ENCODE peak calls at places on chromosome 14, in five cellular contexts. One of them, this sample, is unnamed.

GRCh38 chr14:37197421-37198272 is at the start of gene MIPOL1:
- DNase-seq in tibial artery: peak; percentile 73
- DNase-seq in lower lobe of right lung: peak; percentile 88
- DNase-seq in RWPE1: peak; percentile 81
- DNase-seq in HFFc6: peak; percentile 82
- DNase-seq in this sample: peak; percentile 91

GRCh38 chr14:31530136-31530535 is 31.1 kb upstream of the NUBPL start:
- DNase-seq in tibial artery: no peak
- DNase-seq in lower lobe of right lung: no peak
- DNase-seq in RWPE1: no peak
- DNase-seq in HFFc6: no peak
- DNase-seq in this sample: peak; percentile 17

GRCh38 chr14:22986508-22987054 is 4.2 kb upstream of the AJUBA start:
- DNase-seq in tibial artery: peak; percentile 90
- DNase-seq in lower lobe of right lung: peak; percentile 87
- DNase-seq in RWPE1: peak; percentile 75
- DNase-seq in HFFc6: peak; percentile 81
- DNase-seq in this sample: peak; percentile 93

GRCh38 chr14:61940669-61941420 is 178.6 kb downstream of the SNAPC1 start:
- DNase-seq in tibial artery: no peak
- DNase-seq in lower lobe of right lung: no peak
- DNase-seq in RWPE1: no peak
- DNase-seq in HFFc6: no peak
- DNase-seq in this sample: no peak

GRCh38 chr14:39988939-39989338 is 556.7 kb upstream of the FBXO33 start:
- DNase-seq in tibial artery: no peak
- DNase-seq in lower lobe of right lung: no peak
- DNase-seq in RWPE1: peak; percentile 1
- DNase-seq in HFFc6: no peak
- DNase-seq in this sample: peak; percentile 57

GRCh38 chr14:22622220-22622619 is 21.9 kb downstream of the OR6J1 start:
- DNase-seq in tibial artery: no peak
- DNase-seq in lower lobe of right lung: no peak
- DNase-seq in RWPE1: no peak
- DNase-seq in HFFc6: peak; percentile 38
- DNase-seq in this sample: peak; percentile 22

GRCh38 chr14:60933920-60934655 is 46.8 kb downstream of the TRMT5 start:
- DNase-seq in tibial artery: no peak
- DNase-seq in lower lobe of right lung: no peak
- DNase-seq in RWPE1: no peak
- DNase-seq in HFFc6: no peak
- DNase-seq in this sample: no peak

GRCh38 chr14:60175255-60175902 is 10.2 kb upstream of the DHRS7 start:
- DNase-seq in tibial artery: no peak
- DNase-seq in lower lobe of right lung: no peak
- DNase-seq in RWPE1: peak; percentile 56
- DNase-seq in HFFc6: peak; percentile 36
- DNase-seq in this sample: no peak

GRCh38 chr14:99273724-99274345 is 1.8 kb upstream of the BCL11B start:
- DNase-seq in tibial artery: no peak
- DNase-seq in lower lobe of right lung: no peak
- DNase-seq in RWPE1: peak; percentile 16
- DNase-seq in HFFc6: no peak
- DNase-seq in this sample: no peak

GRCh38 chr14:22870811-22871199 is 735 bp upstream of the LRP10 start:
- DNase-seq in tibial artery: no peak
- DNase-seq in lower lobe of right lung: no peak
- DNase-seq in RWPE1: no peak
- DNase-seq in HFFc6: no peak
- DNase-seq in this sample: no peak

GRCh38 chr14:58535084-58535483 is 102.7 kb upstream of the DACT1 start:
- DNase-seq in tibial artery: no peak
- DNase-seq in lower lobe of right lung: no peak
- DNase-seq in RWPE1: no peak
- DNase-seq in HFFc6: no peak
- DNase-seq in this sample: peak; percentile 75

GRCh38 chr14:99658218-99658617 is 13.3 kb downstream of the HHIPL1 start:
- DNase-seq in tibial artery: no peak
- DNase-seq in lower lobe of right lung: no peak
- DNase-seq in RWPE1: no peak
- DNase-seq in HFFc6: no peak
- DNase-seq in this sample: no peak

GRCh38 chr14:65290830-65291229 is 121.7 kb upstream of the FUT8 start:
- DNase-seq in tibial artery: no peak
- DNase-seq in lower lobe of right lung: no peak
- DNase-seq in RWPE1: peak; percentile 85
- DNase-seq in HFFc6: peak; percentile 80
- DNase-seq in this sample: peak; percentile 93

GRCh38 chr14:96038558-96038919 is 623 bp upstream of the C14orf132 start:
- DNase-seq in tibial artery: no peak
- DNase-seq in lower lobe of right lung: no peak
- DNase-seq in RWPE1: no peak
- DNase-seq in HFFc6: no peak
- DNase-seq in this sample: no peak

GRCh38 chr14:71103662-71104484 is 196.6 kb downstream of the PCNX1 start:
- DNase-seq in tibial artery: no peak
- DNase-seq in lower lobe of right lung: no peak
- DNase-seq in RWPE1: peak; percentile 57
- DNase-seq in HFFc6: peak; percentile 75
- DNase-seq in this sample: peak; percentile 86

GRCh38 chr14:69690042-69690441 is 76.9 kb upstream of the SRSF5 start:
- DNase-seq in tibial artery: no peak
- DNase-seq in lower lobe of right lung: no peak
- DNase-seq in RWPE1: no peak
- DNase-seq in HFFc6: no peak
- DNase-seq in this sample: no peak

GRCh38 chr14:46322730-46323425 is 328.7 kb downstream of the RPL10L start:
- DNase-seq in tibial artery: no peak
- DNase-seq in lower lobe of right lung: no peak
- DNase-seq in RWPE1: no peak
- DNase-seq in HFFc6: no peak
- DNase-seq in this sample: no peak

GRCh38 chr14:100988956-100989355 is 85.4 kb upstream of the RTL1 start:
- DNase-seq in tibial artery: no peak
- DNase-seq in lower lobe of right lung: no peak
- DNase-seq in RWPE1: no peak
- DNase-seq in HFFc6: no peak
- DNase-seq in this sample: no peak

GRCh38 chr14:74836251-74836957 is 39.5 kb downstream of the PROX2 start:
- DNase-seq in tibial artery: no peak
- DNase-seq in lower lobe of right lung: no peak
- DNase-seq in RWPE1: no peak
- DNase-seq in HFFc6: no peak
- DNase-seq in this sample: no peak

GRCh38 chr14:65258391-65258790 is 154.1 kb upstream of the FUT8 start:
- DNase-seq in tibial artery: no peak
- DNase-seq in lower lobe of right lung: no peak
- DNase-seq in RWPE1: peak; percentile 45
- DNase-seq in HFFc6: peak; percentile 60
- DNase-seq in this sample: peak; percentile 91

GRCh38 chr14:69937367-69937777 is 58.2 kb downstream of the SMOC1 start:
- DNase-seq in tibial artery: no peak
- DNase-seq in lower lobe of right lung: no peak
- DNase-seq in RWPE1: no peak
- DNase-seq in HFFc6: no peak
- DNase-seq in this sample: no peak

GRCh38 chr14:68695326-68695768 is 97.5 kb downstream of the ZFP36L1 start:
- DNase-seq in tibial artery: peak; percentile 84
- DNase-seq in lower lobe of right lung: no peak
- DNase-seq in RWPE1: peak; percentile 100
- DNase-seq in HFFc6: peak; percentile 99
- DNase-seq in this sample: peak; percentile 99

GRCh38 chr14:91088585-91088984 is 25.3 kb upstream of the DGLUCY start:
- DNase-seq in tibial artery: no peak
- DNase-seq in lower lobe of right lung: no peak
- DNase-seq in RWPE1: no peak
- DNase-seq in HFFc6: no peak
- DNase-seq in this sample: no peak

GRCh38 chr14:73886449-73887115 is at the start of gene ZNF410:
- DNase-seq in tibial artery: peak; percentile 94
- DNase-seq in lower lobe of right lung: peak; percentile 97
- DNase-seq in RWPE1: peak; percentile 95
- DNase-seq in HFFc6: peak; percentile 97
- DNase-seq in this sample: peak; percentile 98

GRCh38 chr14:95871531-95871930 is 5.1 kb upstream of the TUNAR start:
- DNase-seq in tibial artery: no peak
- DNase-seq in lower lobe of right lung: no peak
- DNase-seq in RWPE1: no peak
- DNase-seq in HFFc6: no peak
- DNase-seq in this sample: no peak

GRCh38 chr14:96246535-96246839 is 9.5 kb upstream of the BDKRB1 start:
- DNase-seq in tibial artery: peak; percentile 35
- DNase-seq in lower lobe of right lung: no peak
- DNase-seq in RWPE1: peak; percentile 93
- DNase-seq in HFFc6: peak; percentile 93
- DNase-seq in this sample: peak; percentile 93

GRCh38 chr14:103101964-103102688 is 7.6 kb downstream of the EXOC3L4 start:
- DNase-seq in tibial artery: no peak
- DNase-seq in lower lobe of right lung: no peak
- DNase-seq in RWPE1: no peak
- DNase-seq in HFFc6: no peak
- DNase-seq in this sample: no peak

GRCh38 chr14:70808402-70809237 is 693 bp downstream of the MAP3K9 start:
- DNase-seq in tibial artery: no peak
- DNase-seq in lower lobe of right lung: peak; percentile 67
- DNase-seq in RWPE1: peak; percentile 63
- DNase-seq in HFFc6: no peak
- DNase-seq in this sample: no peak

GRCh38 chr14:69715725-69716482 is 51.0 kb upstream of the SRSF5 start:
- DNase-seq in tibial artery: peak; percentile 78
- DNase-seq in lower lobe of right lung: peak; percentile 71
- DNase-seq in RWPE1: peak; percentile 89
- DNase-seq in HFFc6: peak; percentile 27
- DNase-seq in this sample: peak; percentile 98

GRCh38 chr14:77204907-77205306 is 23.3 kb downstream of the TMEM63C start:
- DNase-seq in tibial artery: no peak
- DNase-seq in lower lobe of right lung: no peak
- DNase-seq in RWPE1: no peak
- DNase-seq in HFFc6: no peak
- DNase-seq in this sample: no peak
- TF ChIP-seq CTCF in tibial artery: no peak
- TF ChIP-seq CTCF in lower lobe of right lung: no peak
- TF ChIP-seq CTCF in RWPE1: no peak
- TF ChIP-seq CTCF in HFFc6: no peak
- TF ChIP-seq CTCF in this sample: no peak

GRCh38 chr14:89851031-89851430 is 103.5 kb downstream of the EFCAB11 start:
- DNase-seq in tibial artery: no peak
- DNase-seq in lower lobe of right lung: no peak
- DNase-seq in RWPE1: no peak
- DNase-seq in HFFc6: no peak
- DNase-seq in this sample: no peak

GRCh38 chr14:89849931-89850330 is 104.6 kb downstream of the EFCAB11 start:
- DNase-seq in tibial artery: no peak
- DNase-seq in lower lobe of right lung: no peak
- DNase-seq in RWPE1: no peak
- DNase-seq in HFFc6: peak; percentile 21
- DNase-seq in this sample: peak; percentile 51

GRCh38 chr14:89845346-89845745 is 109.2 kb downstream of the EFCAB11 start:
- DNase-seq in tibial artery: no peak
- DNase-seq in lower lobe of right lung: no peak
- DNase-seq in RWPE1: no peak
- DNase-seq in HFFc6: peak; percentile 58
- DNase-seq in this sample: peak; percentile 95

GRCh38 chr14:89844508-89844907 is 110.0 kb downstream of the EFCAB11 start:
- DNase-seq in tibial artery: no peak
- DNase-seq in lower lobe of right lung: no peak
- DNase-seq in RWPE1: no peak
- DNase-seq in HFFc6: no peak
- DNase-seq in this sample: no peak

DNA sequence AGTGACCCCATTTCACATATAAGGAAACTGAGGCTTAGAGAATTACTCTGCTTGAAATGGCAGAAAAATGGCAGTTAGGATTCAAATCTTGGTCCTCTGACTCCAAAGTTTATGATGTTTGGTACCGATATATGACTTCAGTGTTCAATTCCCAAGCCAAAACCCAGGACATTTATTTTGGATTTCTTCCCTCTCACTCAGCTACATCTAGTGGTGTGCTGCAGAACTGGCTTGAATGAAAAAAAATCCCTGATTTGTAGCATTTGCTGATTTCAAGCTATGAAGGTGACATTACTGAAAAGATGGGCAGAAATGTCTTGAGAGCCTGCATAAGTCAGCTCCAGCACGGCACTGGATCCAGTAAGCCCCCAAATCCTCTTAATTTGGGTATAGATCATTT is 106.4 kb downstream of the EFCAB11 start:
- DNase-seq in tibial artery: no peak
- DNase-seq in lower lobe of right lung: no peak
- DNase-seq in RWPE1: no peak
- DNase-seq in HFFc6: peak; percentile 11
- DNase-seq in this sample: peak; percentile 38
- TF ChIP-seq CTCF in tibial artery: peak; percentile 67
- TF ChIP-seq CTCF in lower lobe of right lung: no peak
- TF ChIP-seq CTCF in RWPE1: no peak
- TF ChIP-seq CTCF in HFFc6: peak; percentile 68
- TF ChIP-seq CTCF in this sample: peak; percentile 56

GRCh38 chr14:45199246-45199645 is 53.8 kb downstream of the MIS18BP1 start:
- DNase-seq in tibial artery: no peak
- DNase-seq in lower lobe of right lung: no peak
- DNase-seq in RWPE1: no peak
- DNase-seq in HFFc6: peak; percentile 51
- DNase-seq in this sample: peak; percentile 51

GRCh38 chr14:45198551-45198950 is 54.5 kb downstream of the MIS18BP1 start:
- DNase-seq in tibial artery: no peak
- DNase-seq in lower lobe of right lung: no peak
- DNase-seq in RWPE1: peak; percentile 60
- DNase-seq in HFFc6: no peak
- DNase-seq in this sample: peak; percentile 72

GRCh38 chr14:45204241-45204640 is 48.8 kb downstream of the MIS18BP1 start:
- DNase-seq in tibial artery: no peak
- DNase-seq in lower lobe of right lung: no peak
- DNase-seq in RWPE1: no peak
- DNase-seq in HFFc6: no peak
- DNase-seq in this sample: no peak

DNA sequence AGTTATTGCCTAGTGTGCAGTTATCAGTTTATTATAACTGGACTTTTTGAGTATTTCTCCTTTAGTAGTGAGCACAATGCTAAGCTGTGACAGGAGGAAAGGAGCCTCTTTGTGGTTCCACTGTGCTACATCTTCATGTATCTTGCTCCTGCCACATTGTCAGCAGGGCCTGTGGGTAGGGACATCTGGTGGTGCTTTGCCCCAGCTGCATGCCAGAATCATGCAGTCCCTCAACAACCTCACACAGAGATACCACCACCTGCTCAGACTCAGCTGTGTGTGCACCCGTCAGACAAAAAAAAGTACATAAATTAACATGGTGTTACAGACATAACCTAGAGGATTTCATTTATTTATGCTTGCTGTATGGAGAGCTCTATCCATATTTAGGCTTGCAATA is 51.1 kb downstream of the MIS18BP1 start:
- DNase-seq in tibial artery: no peak
- DNase-seq in lower lobe of right lung: no peak
- DNase-seq in RWPE1: no peak
- DNase-seq in HFFc6: peak; percentile 15
- DNase-seq in this sample: peak; percentile 34
- TF ChIP-seq CTCF in tibial artery: no peak
- TF ChIP-seq CTCF in lower lobe of right lung: peak; percentile 10
- TF ChIP-seq CTCF in RWPE1: no peak
- TF ChIP-seq CTCF in HFFc6: peak; percentile 55
- TF ChIP-seq CTCF in this sample: peak; percentile 33

GRCh38 chr14:89927466-89927865 is 27.1 kb downstream of the EFCAB11 start:
- DNase-seq in tibial artery: no peak
- DNase-seq in lower lobe of right lung: no peak
- DNase-seq in RWPE1: no peak
- DNase-seq in HFFc6: no peak
- DNase-seq in this sample: peak; percentile 23
- TF ChIP-seq CTCF in tibial artery: no peak
- TF ChIP-seq CTCF in lower lobe of right lung: no peak
- TF ChIP-seq CTCF in RWPE1: no peak
- TF ChIP-seq CTCF in HFFc6: no peak
- TF ChIP-seq CTCF in this sample: no peak

This sample was measured in fibroblast of pulmonary artery.